ENCODE peak calls at places on chromosomes 7 and 10, in seven cellular contexts. One of them, this sample, is unnamed.
A peak's percentile ranks its signal among the peaks of the same experiment; 100 is the strongest.

GRCh38 chr7:70066844-70067243 is 468.6 kb downstream of the AUTS2 start:
- DNase-seq in kidney: no peak
- DNase-seq in NCI-H1105 treated with DMSO at 0.1 percent for 48 hours: no peak
- DNase-seq in B cell: no peak
- DNase-seq in MM.1S: no peak
- DNase-seq in caudate nucleus: no peak
- DNase-seq in K562: no peak
- DNase-seq in this sample: no peak

GRCh38 chr7:83672157-83672556 is 23.2 kb upstream of the SEMA3E start:
- DNase-seq in kidney: no peak
- DNase-seq in NCI-H1105 treated with DMSO at 0.1 percent for 48 hours: no peak
- DNase-seq in B cell: no peak
- DNase-seq in MM.1S: no peak
- DNase-seq in caudate nucleus: no peak
- DNase-seq in K562: no peak
- DNase-seq in this sample: no peak

GRCh38 chr7:80785961-80786360 is 132.9 kb downstream of the SEMA3C start:
- DNase-seq in kidney: no peak
- DNase-seq in NCI-H1105 treated with DMSO at 0.1 percent for 48 hours: no peak
- DNase-seq in B cell: no peak
- DNase-seq in MM.1S: no peak
- DNase-seq in caudate nucleus: no peak
- DNase-seq in K562: no peak
- DNase-seq in this sample: no peak

GRCh38 chr7:136845899-136846465 is 22.5 kb upstream of the CHRM2 start:
- DNase-seq in kidney: no peak
- DNase-seq in NCI-H1105 treated with DMSO at 0.1 percent for 48 hours: no peak
- DNase-seq in B cell: no peak
- DNase-seq in MM.1S: no peak
- DNase-seq in caudate nucleus: no peak
- DNase-seq in K562: no peak
- DNase-seq in this sample: no peak

GRCh38 chr10:98318861-98319260 is 50.9 kb upstream of the LOXL4 start:
- DNase-seq in kidney: no peak
- DNase-seq in NCI-H1105 treated with DMSO at 0.1 percent for 48 hours: no peak
- DNase-seq in B cell: no peak
- DNase-seq in MM.1S: no peak
- DNase-seq in caudate nucleus: no peak
- DNase-seq in K562: no peak
- DNase-seq in this sample: no peak

GRCh38 chr10:64976150-64976549 is 1454.9 kb downstream of the REEP3 start:
- DNase-seq in kidney: no peak
- DNase-seq in NCI-H1105 treated with DMSO at 0.1 percent for 48 hours: no peak
- DNase-seq in B cell: no peak
- DNase-seq in MM.1S: no peak
- DNase-seq in caudate nucleus: no peak
- DNase-seq in K562: no peak
- DNase-seq in this sample: no peak

GRCh38 chr10:48462482-48463020 is 142.3 kb downstream of the ARHGAP22 start:
- DNase-seq in kidney: peak; percentile 51
- DNase-seq in NCI-H1105 treated with DMSO at 0.1 percent for 48 hours: no peak
- DNase-seq in B cell: no peak
- DNase-seq in MM.1S: no peak
- DNase-seq in caudate nucleus: no peak
- DNase-seq in K562: no peak
- DNase-seq in this sample: no peak

GRCh38 chr7:1024876-1025746 is 19.2 kb upstream of the GPR146 start:
- DNase-seq in kidney: peak; percentile 71
- DNase-seq in NCI-H1105 treated with DMSO at 0.1 percent for 48 hours: no peak
- DNase-seq in B cell: no peak
- DNase-seq in MM.1S: no peak
- DNase-seq in caudate nucleus: no peak
- DNase-seq in K562: no peak
- DNase-seq in this sample: no peak

GRCh38 chr7:74405191-74405898 is 48.4 kb upstream of the GTF2IRD1 start:
- DNase-seq in kidney: peak; percentile 67
- DNase-seq in NCI-H1105 treated with DMSO at 0.1 percent for 48 hours: peak; percentile 67
- DNase-seq in B cell: no peak
- DNase-seq in MM.1S: peak; percentile 21
- DNase-seq in caudate nucleus: no peak
- DNase-seq in K562: peak; percentile 76
- DNase-seq in this sample: no peak

GRCh38 chr10:17009228-17009700 is 120.3 kb downstream of the CUBN start:
- DNase-seq in kidney: no peak
- DNase-seq in NCI-H1105 treated with DMSO at 0.1 percent for 48 hours: no peak
- DNase-seq in B cell: no peak
- DNase-seq in MM.1S: no peak
- DNase-seq in caudate nucleus: no peak
- DNase-seq in K562: no peak
- DNase-seq in this sample: no peak

GRCh38 chr10:70459061-70459770 is 17.7 kb upstream of the NODAL start:
- DNase-seq in kidney: no peak
- DNase-seq in NCI-H1105 treated with DMSO at 0.1 percent for 48 hours: no peak
- DNase-seq in B cell: no peak
- DNase-seq in MM.1S: no peak
- DNase-seq in caudate nucleus: no peak
- DNase-seq in K562: peak; percentile 29
- DNase-seq in this sample: no peak